ENCODE peak calls at places on chromosomes 7 and 10, in eight cellular contexts. One of them, this sample, is unnamed.

GRCh38 chr7:17651926-17652385 is 288.3 kb downstream of the SNX13 start:
- DNase-seq in fibroblast of pulmonary artery: peak; percentile 90
- DNase-seq in GOT3: peak; percentile 9
- DNase-seq in amniotic stem cell: peak; percentile 66
- DNase-seq in NCI-H2171: no peak
- DNase-seq in AG04449: peak; percentile 82
- DNase-seq in ELR: peak; percentile 76
- DNase-seq in stimulated activated CD8-positive, alpha-beta memory T cell treated with anti-CD3 and anti-CD28 coated beads, Interleukin-4, amount 100 ng/mL, for 4 hours: no peak
- DNase-seq in this sample: no peak

GRCh38 chr7:129611246-129612111 is at the start of gene NRF1:
- DNase-seq in fibroblast of pulmonary artery: peak; percentile 92
- DNase-seq in NCI-H2171: peak; percentile 91
- DNase-seq in amniotic stem cell: peak; percentile 79
- DNase-seq in GOT3: peak; percentile 75
- DNase-seq in AG04449: peak; percentile 19
- DNase-seq in ELR: peak; percentile 86
- DNase-seq in stimulated activated CD8-positive, alpha-beta memory T cell treated with anti-CD3 and anti-CD28 coated beads, Interleukin-4, amount 100 ng/mL, for 4 hours: peak; percentile 76
- DNase-seq in this sample: peak; percentile 95

GRCh38 chr10:42975005-42975493 is 101.8 kb upstream of the RET start:
- DNase-seq in GOT3: no peak
- DNase-seq in stimulated activated CD8-positive, alpha-beta memory T cell treated with anti-CD3 and anti-CD28 coated beads, Interleukin-4, amount 100 ng/mL, for 4 hours: no peak
- DNase-seq in NCI-H2171: no peak
- DNase-seq in amniotic stem cell: no peak
- DNase-seq in ELR: no peak
- DNase-seq in fibroblast of pulmonary artery: no peak
- DNase-seq in AG04449: no peak
- DNase-seq in this sample: no peak

GRCh38 chr10:14009315-14010082 is 321.2 kb downstream of the FRMD4A start:
- DNase-seq in GOT3: no peak
- DNase-seq in amniotic stem cell: no peak
- DNase-seq in ELR: peak; percentile 84
- DNase-seq in AG04449: peak; percentile 52
- DNase-seq in NCI-H2171: no peak
- DNase-seq in fibroblast of pulmonary artery: peak; percentile 65
- DNase-seq in stimulated activated CD8-positive, alpha-beta memory T cell treated with anti-CD3 and anti-CD28 coated beads, Interleukin-4, amount 100 ng/mL, for 4 hours: peak; percentile 20
- DNase-seq in this sample: peak; percentile 50

GRCh38 chr7:44631458-44632115 is 25.2 kb downstream of the OGDH start:
- DNase-seq in fibroblast of pulmonary artery: peak; percentile 54
- DNase-seq in ELR: no peak
- DNase-seq in GOT3: no peak
- DNase-seq in NCI-H2171: no peak
- DNase-seq in amniotic stem cell: no peak
- DNase-seq in AG04449: no peak
- DNase-seq in stimulated activated CD8-positive, alpha-beta memory T cell treated with anti-CD3 and anti-CD28 coated beads, Interleukin-4, amount 100 ng/mL, for 4 hours: no peak
- DNase-seq in this sample: no peak

GRCh38 chr10:71266918-71267442 is 52.1 kb upstream of the SLC29A3 start:
- DNase-seq in fibroblast of pulmonary artery: no peak
- DNase-seq in AG04449: no peak
- DNase-seq in NCI-H2171: no peak
- DNase-seq in GOT3: no peak
- DNase-seq in stimulated activated CD8-positive, alpha-beta memory T cell treated with anti-CD3 and anti-CD28 coated beads, Interleukin-4, amount 100 ng/mL, for 4 hours: no peak
- DNase-seq in ELR: no peak
- DNase-seq in amniotic stem cell: no peak
- DNase-seq in this sample: no peak

GRCh38 chr10:116056445-116057293 is 216.3 kb downstream of the GFRA1 start:
- DNase-seq in NCI-H2171: no peak
- DNase-seq in GOT3: no peak
- DNase-seq in ELR: no peak
- DNase-seq in AG04449: no peak
- DNase-seq in fibroblast of pulmonary artery: no peak
- DNase-seq in amniotic stem cell: no peak
- DNase-seq in stimulated activated CD8-positive, alpha-beta memory T cell treated with anti-CD3 and anti-CD28 coated beads, Interleukin-4, amount 100 ng/mL, for 4 hours: no peak
- DNase-seq in this sample: no peak

GRCh38 chr7:19405546-19405945 is 260.3 kb upstream of the FERD3L start:
- DNase-seq in GOT3: no peak
- DNase-seq in stimulated activated CD8-positive, alpha-beta memory T cell treated with anti-CD3 and anti-CD28 coated beads, Interleukin-4, amount 100 ng/mL, for 4 hours: no peak
- DNase-seq in ELR: peak; percentile 82
- DNase-seq in amniotic stem cell: no peak
- DNase-seq in fibroblast of pulmonary artery: peak; percentile 82
- DNase-seq in AG04449: no peak
- DNase-seq in NCI-H2171: no peak
- DNase-seq in this sample: no peak

GRCh38 chr10:132610071-132610701 is 72.6 kb downstream of the INPP5A start:
- DNase-seq in NCI-H2171: no peak
- DNase-seq in GOT3: no peak
- DNase-seq in amniotic stem cell: no peak
- DNase-seq in ELR: no peak
- DNase-seq in stimulated activated CD8-positive, alpha-beta memory T cell treated with anti-CD3 and anti-CD28 coated beads, Interleukin-4, amount 100 ng/mL, for 4 hours: no peak
- DNase-seq in AG04449: no peak
- DNase-seq in fibroblast of pulmonary artery: no peak
- DNase-seq in this sample: no peak

GRCh38 chr7:153061913-153062528 is 302.5 kb downstream of the ACTR3B start:
- DNase-seq in ELR: no peak
- DNase-seq in AG04449: no peak
- DNase-seq in stimulated activated CD8-positive, alpha-beta memory T cell treated with anti-CD3 and anti-CD28 coated beads, Interleukin-4, amount 100 ng/mL, for 4 hours: no peak
- DNase-seq in GOT3: no peak
- DNase-seq in amniotic stem cell: no peak
- DNase-seq in fibroblast of pulmonary artery: no peak
- DNase-seq in NCI-H2171: no peak
- DNase-seq in this sample: peak; percentile 4

GRCh38 chr7:75573477-75574019 is 81.4 kb downstream of the SPDYE5 start:
- DNase-seq in AG04449: no peak
- DNase-seq in fibroblast of pulmonary artery: no peak
- DNase-seq in ELR: no peak
- DNase-seq in NCI-H2171: no peak
- DNase-seq in stimulated activated CD8-positive, alpha-beta memory T cell treated with anti-CD3 and anti-CD28 coated beads, Interleukin-4, amount 100 ng/mL, for 4 hours: no peak
- DNase-seq in amniotic stem cell: no peak
- DNase-seq in GOT3: no peak
- DNase-seq in this sample: no peak

GRCh38 chr7:12474035-12474434 is 70.4 kb upstream of the VWDE start:
- DNase-seq in GOT3: no peak
- DNase-seq in AG04449: no peak
- DNase-seq in amniotic stem cell: no peak
- DNase-seq in fibroblast of pulmonary artery: no peak
- DNase-seq in stimulated activated CD8-positive, alpha-beta memory T cell treated with anti-CD3 and anti-CD28 coated beads, Interleukin-4, amount 100 ng/mL, for 4 hours: no peak
- DNase-seq in NCI-H2171: no peak
- DNase-seq in ELR: no peak
- DNase-seq in this sample: no peak

This sample was measured in Calu3.